ENCODE peak calls at places on chromosomes 16 and 17, in five cellular contexts. Y is G401, M is AG08395, J is KBM-7, F is activated T-cell treated with anti-CD3 and anti-CD28 coated beads for 1 hour. E is an unnamed sample.

GRCh38 chr16:22220076-22220453 is 14.0 kb downstream of the EEF2K start:
- DNase-seq in J (no peak), M (peak; percentile 35), Y (peak; percentile 34), F (no peak), E (no peak)

GRCh38 chr16:72877374-72878028 is 170.4 kb downstream of the ZFHX3 start:
- DNase-seq in M (peak; percentile 90), J (no peak), F (no peak), Y (no peak), E (peak; percentile 80)

GRCh38 chr17:70086468-70086867 is 11.4 kb downstream of the KCNJ16 start:
- DNase-seq in J (no peak), F (no peak), M (no peak), Y (no peak), E (no peak)

GRCh38 chr17:79657861-79658810 is 47.3 kb upstream of the RBFOX3 start:
- DNase-seq in F (no peak), M (no peak), Y (peak; percentile 34), J (no peak), E (no peak)

GRCh38 chr16:48525201-48526057 is 84.6 kb downstream of the N4BP1 start:
- DNase-seq in F (no peak), J (no peak), Y (no peak), M (no peak), E (no peak)

GRCh38 chr16:73031155-73031866 is 16.6 kb downstream of the ZFHX3 start:
- DNase-seq in F (no peak), M (peak; percentile 80), J (no peak), Y (no peak), E (peak; percentile 55)

GRCh38 chr17:43479948-43480347 is 3.8 kb upstream of the DHX8 start:
- DNase-seq in J (no peak), F (no peak), Y (no peak), M (no peak), E (no peak)

GRCh38 chr16:48492131-48492530 is 106.9 kb upstream of the SIAH1 start:
- DNase-seq in M (no peak), F (no peak), Y (no peak), J (no peak), E (peak; percentile 89)

GRCh38 chr17:75475144-75475835 is 18.9 kb downstream of the TMEM94 start:
- DNase-seq in Y (no peak), J (no peak), M (no peak), F (no peak), E (no peak)

GRCh38 chr17:11950771-11951519 is 46.3 kb downstream of the ZNF18 start:
- DNase-seq in Y (no peak), F (no peak), J (no peak), M (no peak), E (no peak)

GRCh38 chr17:29911641-29912177 is 18.3 kb downstream of the SSH2 start:
- DNase-seq in Y (no peak), J (no peak), F (no peak), M (no peak), E (no peak)

GRCh38 chr17:74798239-74798707 is 22.1 kb upstream of the NAT9 start:
- DNase-seq in M (peak; percentile 67), Y (no peak), F (no peak), J (no peak), E (peak; percentile 31)

GRCh38 chr16:72821551-72821950 is 226.4 kb downstream of the ZFHX3 start:
- DNase-seq in Y (no peak), M (no peak), F (no peak), J (no peak), E (no peak)

GRCh38 chr16:87580855-87581261 is 21.4 kb upstream of the JPH3 start:
- DNase-seq in F (no peak), Y (peak; percentile 34), J (no peak), M (no peak), E (no peak)

GRCh38 chr17:60745544-60745943 is 67.9 kb downstream of the BCAS3 start:
- DNase-seq in Y (no peak), F (no peak), J (no peak), M (no peak), E (no peak)

GRCh38 chr16:81265658-81266451 is 27.4 kb downstream of the BCO1 start:
- DNase-seq in F (no peak), M (no peak), J (no peak), Y (peak; percentile 13), E (peak; percentile 23)

GRCh38 chr16:10940501-10941079 is 1.7 kb downstream of the DEXI start:
- DNase-seq in J (no peak), F (no peak), M (no peak), Y (peak; percentile 63), E (peak; percentile 27)

GRCh38 chr16:81863630-81864352 is 84.7 kb downstream of the PLCG2 start:
- DNase-seq in Y (no peak), F (no peak), J (no peak), M (no peak), E (no peak)

GRCh38 chr17:2067559-2067958 is 12.7 kb downstream of the HIC1 start:
- DNase-seq in M (no peak), J (no peak), F (no peak), Y (no peak), E (peak; percentile 36)

GRCh38 chr17:72651988-72652387 is 440.5 kb downstream of the SLC39A11 start:
- DNase-seq in J (no peak), Y (no peak), M (no peak), F (no peak), E (no peak)

GRCh38 chr16:23502466-23502865 is 7.8 kb downstream of the GGA2 start:
- DNase-seq in M (no peak), Y (no peak), F (no peak), J (peak; percentile 18), E (no peak)

GRCh38 chr17:32988481-32989101 is 3.1 kb upstream of the SPACA3 start:
- DNase-seq in Y (no peak), M (no peak), F (no peak), J (no peak), E (no peak)

GRCh38 chr17:2442166-2442565 is 41.3 kb upstream of the MNT start:
- DNase-seq in Y (no peak), F (no peak), J (no peak), M (no peak), E (no peak)

GRCh38 chr17:9435165-9435564 is 140.5 kb downstream of the STX8 start:
- DNase-seq in F (no peak), J (no peak), Y (no peak), M (no peak), E (no peak)

GRCh38 chr17:37430051-37430591 is 23.4 kb downstream of the TADA2A start:
- DNase-seq in M (peak; percentile 44), J (no peak), Y (no peak), F (no peak), E (peak; percentile 21)

GRCh38 chr16:68668266-68668665 is 23.2 kb downstream of the CDH3 start:
- DNase-seq in Y (no peak), F (no peak), M (peak; percentile 54), J (peak; percentile 63), E (no peak)

GRCh38 chr17:60874772-60875171 is 197.1 kb downstream of the BCAS3 start:
- DNase-seq in Y (no peak), J (no peak), M (no peak), F (no peak), E (no peak)

GRCh38 chr16:67922221-67922620 is 9.4 kb downstream of the CTRL start:
- DNase-seq in Y (no peak), J (no peak), F (no peak), M (no peak), E (no peak)

GRCh38 chr17:29124135-29124930 is 55.9 kb downstream of the MYO18A start:
- DNase-seq in M (peak; percentile 84), Y (peak; percentile 88), F (no peak), J (peak; percentile 77), E (peak; percentile 68)

GRCh38 chr16:674968-675883 is at the start of gene RHBDL1:
- DNase-seq in J (no peak), F (no peak), M (peak; percentile 36), Y (peak; percentile 37), E (peak; percentile 43)

GRCh38 chr17:74361613-74362391 is at the start of gene BTBD17:
- DNase-seq in M (peak; percentile 44), F (peak; percentile 26), J (no peak), Y (peak; percentile 13), E (no peak)

GRCh38 chr17:31112001-31112661 is 17.4 kb downstream of the NF1 start:
- DNase-seq in Y (no peak), M (no peak), F (no peak), J (no peak), E (no peak)

E was measured in fibroblast of gingiva.